ENCODE peak calls at places on chromosome 5, in four cellular contexts. I is GM23338, D is heart left ventricle, P is mammary epithelial cell. L is an unnamed sample.

GRCh38 chr5:147098233-147098790 is 136.5 kb upstream of the STK32A start:
- DNase-seq in I (peak; percentile 91), D (no peak), P (peak; percentile 22), L (peak; percentile 17)

GRCh38 chr5:157166494-157167218 is 592 bp upstream of the GARIN3 start:
- DNase-seq in I (no peak), D (no peak), P (no peak), L (no peak)

GRCh38 chr5:142874537-142874936 is 104.4 kb downstream of the ARHGAP26 start:
- DNase-seq in I (no peak), D (peak; percentile 84), P (peak; percentile 72), L (peak; percentile 92)

GRCh38 chr5:116759860-116760644 is 185.4 kb upstream of the SEMA6A start:
- DNase-seq in I (peak; percentile 32), D (no peak), P (no peak), L (peak; percentile 66)

GRCh38 chr5:17185349-17185748 is 32.1 kb upstream of the BASP1 start:
- DNase-seq in I (no peak), D (no peak), P (no peak), L (no peak)

GRCh38 chr5:78287833-78288232 is 6.7 kb downstream of the AP3B1 start:
- DNase-seq in I (no peak), D (no peak), P (peak; percentile 60), L (no peak)

GRCh38 chr5:97528941-97529340 is 345.9 kb upstream of the RIOK2 start:
- DNase-seq in I (no peak), D (no peak), P (no peak), L (no peak)

GRCh38 chr5:119743927-119744326 is 114.6 kb downstream of the FAM170A start:
- DNase-seq in I (peak; percentile 88), D (no peak), P (peak; percentile 53), L (no peak)

GRCh38 chr5:173399846-173400245 is 71.6 kb upstream of the STC2 start:
- DNase-seq in I (no peak), D (no peak), P (no peak), L (no peak)

GRCh38 chr5:175640108-175640507 is 17.8 kb upstream of the HRH2 start:
- DNase-seq in I (no peak), D (no peak), P (no peak), L (no peak)
- H3K4me3 ChIP-seq in I (no peak overlapping the region), D (no peak overlapping the region), P (no peak overlapping the region), L (no peak overlapping the region)

GRCh38 chr5:10588109-10588775 is 24.4 kb downstream of the ANKRD33B start:
- DNase-seq in I (no peak), D (no peak), P (no peak), L (no peak)
- H3K4me1 ChIP-seq in I (peaks cover 16% of the 10 kb centered on the region), D (peaks cover 59% of the 10 kb centered on the region), P (no peaks in the 10 kb centered on the region), L (peaks cover 16% of the 10 kb centered on the region)

GRCh38 chr5:14439087-14439841 is 142.3 kb upstream of the OTULINL start:
- DNase-seq in I (no peak), D (no peak), P (no peak), L (no peak)

GRCh38 chr5:14438195-14438606 is 143.4 kb upstream of the OTULINL start:
- DNase-seq in I (no peak), D (no peak), P (no peak), L (no peak)

GRCh38 chr5:14443665-14444064 is 137.9 kb upstream of the OTULINL start:
- DNase-seq in I (no peak), D (no peak), P (no peak), L (no peak)

GRCh38 chr5:14440223-14440597 is 141.4 kb upstream of the OTULINL start:
- DNase-seq in I (no peak), D (no peak), P (no peak), L (no peak)

DNA sequence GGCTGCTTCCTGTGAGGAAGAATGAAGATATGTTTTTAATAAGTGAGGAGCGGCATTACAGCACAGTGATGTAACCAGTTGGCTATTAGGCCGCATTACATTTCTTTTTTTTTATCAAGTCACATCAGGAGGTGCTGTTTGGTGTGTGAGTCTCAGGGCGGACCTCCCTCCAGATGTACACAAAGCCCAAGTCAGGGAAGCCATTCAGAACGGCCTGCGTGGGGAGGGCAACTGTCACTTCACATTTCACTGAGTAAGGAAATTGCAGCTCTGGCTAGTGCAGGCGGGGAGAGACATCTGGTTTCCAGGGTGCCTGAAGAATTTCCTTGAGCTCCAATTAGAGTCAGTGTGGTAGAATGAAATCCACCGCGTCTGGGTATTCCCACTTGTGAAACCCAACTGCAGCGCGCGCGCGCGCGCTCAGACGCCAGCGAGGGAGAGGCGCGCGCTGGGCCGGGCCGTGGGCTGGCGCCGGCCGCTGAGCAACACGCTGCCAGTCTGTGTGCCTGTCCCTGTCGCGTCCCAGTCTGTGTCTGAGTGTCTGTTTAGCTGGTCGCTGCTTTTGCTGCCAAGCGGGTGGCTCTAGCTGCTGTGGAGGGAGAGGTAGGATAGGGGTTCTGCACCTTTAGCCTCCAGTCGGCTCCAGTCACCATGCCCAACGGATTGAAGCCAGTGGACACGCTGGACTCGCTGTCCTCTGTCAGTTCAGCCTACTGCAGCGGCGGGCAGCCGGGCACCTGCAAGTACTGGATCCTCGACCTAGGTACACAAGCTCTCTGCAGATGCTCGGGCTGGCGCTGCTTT is 140.8 kb upstream of the OTULINL start:
- DNase-seq in I (no peak), D (no peak), P (no peak), L (peak; percentile 88)
- H3K4me3 ChIP-seq in I (no peak overlapping the region), D (peak overlapping the region; percentile 66), P (no peak overlapping the region), L (peak overlapping the region; percentile 29)

DNA sequence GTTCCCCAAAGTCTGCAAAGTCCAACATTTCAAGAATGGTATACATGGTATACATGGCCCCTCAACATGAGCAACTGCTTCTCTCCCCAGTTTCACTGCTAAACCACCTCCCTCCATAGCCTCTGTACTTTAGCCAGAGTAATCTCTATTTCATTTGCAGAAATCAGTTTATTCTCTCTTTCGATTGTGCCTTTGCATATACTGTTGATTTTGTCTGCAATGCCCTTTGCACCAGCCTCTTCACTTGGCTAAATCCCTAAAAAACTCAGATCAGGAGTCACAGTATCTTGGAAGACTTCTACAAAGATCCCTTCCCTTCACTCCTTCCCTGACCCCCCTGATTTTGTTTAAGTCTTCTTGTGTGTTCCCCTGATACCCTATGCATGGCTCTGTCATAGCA is 4.9 kb upstream of the CCNG1 start:
- DNase-seq in I (no peak), D (no peak), P (no peak), L (no peak)
- H3K4me1 ChIP-seq in I (peaks cover 7% of the 10 kb centered on the region), D (peaks cover 18% of the 10 kb centered on the region), P (no peaks in the 10 kb centered on the region), L (no peaks in the 10 kb centered on the region)

DNA sequence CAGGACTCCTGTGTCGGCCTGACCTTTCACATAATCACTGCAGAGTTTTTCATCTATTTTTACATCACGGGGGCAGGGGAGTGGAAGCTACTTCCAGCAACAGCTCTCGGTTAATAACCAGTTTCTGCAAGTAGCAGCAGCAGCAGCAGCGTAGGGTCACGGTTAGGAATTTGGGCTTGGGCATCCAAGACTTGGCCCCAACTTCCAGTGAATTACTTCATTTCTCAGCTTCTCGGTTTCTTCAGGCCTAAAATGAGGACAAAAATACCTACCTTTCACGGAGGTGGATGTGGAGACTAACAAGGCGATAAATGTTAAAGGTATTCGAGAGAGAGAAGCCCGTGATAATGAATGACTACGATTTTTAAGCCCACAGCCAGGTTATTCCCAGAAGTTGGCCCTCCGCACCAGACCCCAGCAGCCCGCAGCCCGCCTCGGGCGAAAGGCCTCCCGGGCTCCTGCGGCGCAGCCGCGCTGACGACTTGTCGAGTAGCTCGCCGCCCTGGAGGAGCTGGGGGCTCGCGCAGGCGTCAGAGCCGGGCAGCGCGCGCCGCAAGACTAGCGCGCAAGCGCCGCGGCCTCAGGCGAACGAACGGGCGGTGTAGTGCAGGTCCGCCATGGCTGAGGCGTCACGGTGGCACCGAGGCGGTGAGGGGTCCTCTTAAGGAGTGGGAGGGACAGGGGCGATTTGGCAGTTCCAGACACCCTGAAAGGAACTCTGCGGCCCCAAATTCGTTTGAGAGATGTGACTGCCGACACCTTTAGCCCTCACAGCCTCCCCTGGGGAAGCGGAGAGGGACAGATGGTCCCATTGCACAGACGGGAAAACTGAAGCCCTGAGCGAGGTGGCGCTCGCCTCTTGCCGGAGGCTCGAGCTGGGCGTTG is at the start of gene PKD2L2:
- DNase-seq in I (peak; percentile 94), D (peak; percentile 94), P (peak; percentile 80), L (peak; percentile 92)
- H3K4me3 ChIP-seq in I (peak within 1 kb of the TSS; percentile 52), D (peak within 1 kb of the TSS; percentile 67), P (peak within 1 kb of the TSS; percentile 45), L (peak within 1 kb of the TSS; percentile 69)

GRCh38 chr5:39017504-39017903 is 56.7 kb downstream of the RICTOR start:
- DNase-seq in I (no peak), D (no peak), P (no peak), L (no peak)
- H3K4me1 ChIP-seq in I (peaks cover 27% of the 10 kb centered on the region), D (peaks cover 37% of the 10 kb centered on the region), P (peaks cover 5% of the 10 kb centered on the region), L (peaks cover 8% of the 10 kb centered on the region)

DNA sequence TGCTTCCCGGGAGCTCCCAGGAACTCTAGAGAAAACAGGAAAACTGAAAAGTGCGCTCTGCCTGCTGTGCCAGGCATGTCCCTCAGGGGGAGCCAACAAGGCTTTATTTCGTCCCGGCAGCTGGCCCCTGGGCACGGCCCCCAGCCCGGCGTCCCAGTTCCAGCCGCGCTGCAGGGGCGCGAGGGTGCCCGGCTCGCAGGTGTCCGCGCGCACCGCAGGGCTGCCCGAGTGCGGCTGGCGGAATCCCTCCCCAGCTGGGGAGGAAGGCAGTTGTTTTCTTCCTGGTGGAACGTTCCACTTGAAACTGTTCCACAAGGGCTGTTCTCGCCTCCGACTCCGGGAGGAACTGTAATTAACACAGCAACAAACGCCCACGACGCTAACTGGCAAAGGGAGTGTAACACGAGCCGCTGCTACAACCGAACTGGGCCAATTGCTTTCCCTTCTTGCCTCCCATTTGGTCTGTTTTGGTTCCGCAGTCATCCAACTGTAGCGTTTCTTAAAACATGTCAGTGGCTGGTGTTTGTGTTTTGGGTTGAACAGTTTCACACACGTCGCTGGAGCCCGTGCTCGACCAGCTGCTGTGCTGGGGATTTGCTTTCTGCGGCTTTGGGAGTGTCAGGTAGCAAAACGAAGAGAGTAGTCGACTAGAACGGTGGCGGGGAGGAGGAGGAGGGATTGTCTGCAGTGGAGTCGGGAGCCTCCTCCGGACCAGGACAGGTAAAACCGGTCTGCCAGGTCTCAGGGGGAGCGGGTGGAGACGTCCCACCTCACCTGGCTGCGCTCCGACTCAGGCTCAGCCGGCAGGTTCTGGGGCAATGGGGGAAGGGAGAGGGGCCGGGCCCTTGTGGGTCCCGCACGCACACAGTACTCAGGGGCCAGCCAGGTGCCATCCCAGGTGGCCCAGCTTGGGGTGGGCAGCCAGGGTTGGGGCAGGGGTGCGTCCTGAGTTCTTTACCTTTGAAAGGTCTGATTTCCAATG is 131.6 kb upstream of the NIPBL start:
- DNase-seq in I (peak; percentile 98), D (peak; percentile 82), P (peak; percentile 81), L (peak; percentile 86)
- H3K4me3 ChIP-seq in I (peak overlapping the region; percentile 91), D (peak overlapping the region; percentile 66), P (peak overlapping the region; percentile 71), L (peak overlapping the region; percentile 55)

GRCh38 chr5:124824637-124825158 is 78.3 kb upstream of the ZNF608 start:
- DNase-seq in I (no peak), D (no peak), P (peak; percentile 83), L (no peak)

GRCh38 chr5:124825250-124825982 is 79.0 kb upstream of the ZNF608 start:
- DNase-seq in I (no peak), D (no peak), P (no peak), L (no peak)

GRCh38 chr5:124825983-124826337 is 79.5 kb upstream of the ZNF608 start:
- DNase-seq in I (no peak), D (no peak), P (no peak), L (no peak)

GRCh38 chr5:124832510-124832909 is 86.1 kb upstream of the ZNF608 start:
- DNase-seq in I (no peak), D (no peak), P (no peak), L (no peak)

DNA sequence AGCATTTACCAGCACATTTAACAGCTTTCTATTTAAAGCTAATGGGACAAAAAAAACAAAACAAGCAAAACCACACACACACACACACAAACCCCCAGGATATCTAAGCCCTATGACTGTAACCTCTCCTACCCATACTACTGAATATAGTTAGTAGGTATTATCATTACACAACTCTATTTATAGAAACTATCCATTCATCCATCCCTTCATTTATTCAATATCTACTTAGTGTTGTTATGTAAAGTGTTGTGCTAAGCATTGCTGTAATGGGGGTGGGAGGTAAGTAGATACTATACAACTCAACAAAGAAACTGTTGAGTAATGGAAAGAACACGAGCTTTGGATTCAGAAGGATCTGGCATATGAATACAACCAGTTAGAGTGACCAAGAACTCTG is 82.3 kb upstream of the ZNF608 start:
- DNase-seq in I (no peak), D (no peak), P (no peak), L (no peak)
- H3K4me1 ChIP-seq in I (peaks cover 6% of the 10 kb centered on the region), D (no peaks in the 10 kb centered on the region), P (peaks cover 8% of the 10 kb centered on the region), L (no peaks in the 10 kb centered on the region)

GRCh38 chr5:160293386-160293785 is 19.0 kb downstream of the CCNJL start:
- DNase-seq in I (no peak), D (no peak), P (no peak), L (no peak)
- H3K4me3 ChIP-seq in I (no peak overlapping the region), D (no peak overlapping the region), P (no peak overlapping the region), L (no peak overlapping the region)